ENCODE peak calls at places on chromosomes 3 and 15, in nine cellular contexts. J is stomach, Q is tibial nerve, A is A673, R is DND-41, Y is esophagus muscularis mucosa, O is IMR-90, G is hepatocyte, W is OCI-LY7. X is an unnamed sample. For H3K36me3, the result is how much of the 10 kb centered on the place peaks cover.

GRCh38 chr3:51646091-51646490 is 25.0 kb upstream of the TEX264 start:
- DNase-seq in Q (no peak), Y (no peak), O (peak), G (no peak), A (no peak), R (no peak), J (no peak), W (no peak), X (no peak)

GRCh38 chr15:92197761-92198160 is 195.9 kb upstream of the ST8SIA2 start:
- DNase-seq in J (no peak), W (no peak), R (no peak), O (no peak), Y (peak), G (no peak), Q (no peak), A (peak), X (no peak)

GRCh38 chr15:34155859-34156258 is 54.0 kb downstream of the PGBD4 start:
- DNase-seq in Q (no peak), O (no peak), R (no peak), G (no peak), A (no peak), W (no peak), Y (no peak), J (no peak), X (no peak)

GRCh38 chr3:157543491-157544035 is 40.3 kb upstream of the VEPH1 start:
- DNase-seq in J (no peak), W (no peak), Y (no peak), R (no peak), O (no peak), G (no peak), A (no peak), Q (no peak), X (no peak)

GRCh38 chr3:57972421-57973111 is 35.7 kb upstream of the FLNB start:
- DNase-seq in Q (no peak), W (peak), A (no peak), J (peak), G (no peak), Y (no peak), R (peak), O (no peak), X (no peak)

GRCh38 chr3:72938471-72939265 is 50.8 kb downstream of the GXYLT2 start:
- DNase-seq in G (peak), R (peak), W (peak), O (peak), Q (peak), Y (peak), J (peak), A (peak), X (peak)

GRCh38 chr3:44890258-44890657 is 15.8 kb downstream of the TGM4 start:
- DNase-seq in W (no peak), Q (no peak), G (no peak), Y (no peak), J (no peak), R (no peak), O (peak), A (no peak), X (no peak)

GRCh38 chr3:123788706-123789105 is 95.4 kb downstream of the MYLK start:
- DNase-seq in O (peak), G (no peak), W (no peak), J (no peak), R (no peak), Y (peak), Q (no peak), A (no peak), X (no peak)

GRCh38 chr3:27311400-27311799 is 57.8 kb downstream of the NEK10 start:
- DNase-seq in A (peak), Q (no peak), W (no peak), R (no peak), G (peak), Y (no peak), O (peak), J (no peak), X (no peak)

GRCh38 chr15:86494475-86494874 is 414.8 kb downstream of the AGBL1 start:
- DNase-seq in A (no peak), Q (no peak), R (no peak), O (no peak), G (no peak), J (no peak), W (no peak), Y (no peak), X (no peak)

GRCh38 chr3:113247664-113248458 is 36.5 kb downstream of the BOC start:
- DNase-seq in J (no peak), G (no peak), O (no peak), R (no peak), Y (no peak), W (no peak), Q (no peak), A (no peak), X (no peak)

GRCh38 chr3:117171124-117171523 is 461.5 kb downstream of the TUSC7 start:
- DNase-seq in G (no peak), R (no peak), Q (no peak), O (no peak), J (no peak), A (no peak), Y (no peak), W (no peak), X (no peak)

GRCh38 chr15:51714911-51715310 is 22.5 kb downstream of the LYSMD2 start:
- DNase-seq in O (no peak), R (no peak), G (no peak), A (no peak), Q (no peak), Y (no peak), J (no peak), W (no peak), X (no peak)

GRCh38 chr3:189003410-189003809 is 168.4 kb upstream of the TPRG1 start:
- DNase-seq in A (no peak), Q (no peak), R (no peak), W (no peak), G (no peak), O (no peak), Y (no peak), J (no peak), X (no peak)

GRCh38 chr3:31555204-31555603 is 22.5 kb downstream of the STT3B start:
- DNase-seq in Q (no peak), A (no peak), R (no peak), G (no peak), Y (no peak), J (no peak), O (no peak), W (no peak), X (no peak)

GRCh38 chr3:127083778-127084355 is 101.0 kb downstream of the PLXNA1 start:
- DNase-seq in G (no peak), J (no peak), W (no peak), A (no peak), Q (no peak), R (no peak), Y (no peak), O (no peak), X (no peak)

GRCh38 chr3:133831966-133832801 is 26.6 kb downstream of the SRPRB start:
- DNase-seq in Q (no peak), G (no peak), J (no peak), O (no peak), W (peak), R (no peak), Y (peak), A (no peak), X (no peak)

GRCh38 chr3:58659051-58659675 is 7.4 kb downstream of the FAM3D start:
- DNase-seq in Q (no peak), J (peak), G (peak), O (peak), R (no peak), A (peak), Y (no peak), W (no peak), X (no peak)

GRCh38 chr15:79192462-79193036 is 90.0 kb upstream of the ANKRD34C start:
- DNase-seq in Q (no peak), Y (no peak), O (peak), G (no peak), R (no peak), A (no peak), W (no peak), J (no peak), X (no peak)

GRCh38 chr3:48898383-48899234 is at the start of gene SLC25A20:
- DNase-seq in W (peak), G (peak), Q (peak), Y (peak), A (peak), J (peak), R (peak), O (peak), X (peak)

GRCh38 chr3:196792771-196793170 is 53.1 kb downstream of the PAK2 start:
- DNase-seq in A (no peak), J (no peak), R (no peak), W (no peak), Y (no peak), G (peak), O (peak), Q (no peak), X (no peak)

GRCh38 chr3:35733276-35733675 is 94.0 kb downstream of the ARPP21 start:
- DNase-seq in A (no peak), O (no peak), Q (no peak), R (no peak), W (no peak), G (no peak), J (no peak), Y (no peak), X (no peak)

GRCh38 chr15:87618203-87618725 is 638.3 kb downstream of the NTRK3 start:
- DNase-seq in O (no peak), A (no peak), Y (no peak), J (no peak), R (no peak), Q (no peak), G (no peak), W (no peak), X (no peak)

GRCh38 chr3:194574639-194575483 is 58.4 kb downstream of the TMEM44 start:
- DNase-seq in W (no peak), Q (no peak), A (no peak), G (no peak), R (no peak), Y (no peak), O (peak), J (no peak), X (no peak)

GRCh38 chr15:85329561-85330421 is 50.6 kb upstream of the AKAP13 start:
- DNase-seq in J (no peak), R (peak), W (peak), G (peak), Y (peak), O (peak), Q (no peak), A (no peak), X (peak)

GRCh38 chr15:31278056-31278445 is 48.6 kb upstream of the KLF13 start:
- DNase-seq in J (peak), Y (no peak), W (no peak), A (no peak), R (peak), G (no peak), O (no peak), Q (no peak), X (no peak)

GRCh38 chr15:32851619-32852416 is 134.0 kb downstream of the GREM1 start:
- DNase-seq in A (no peak), O (peak), W (no peak), Q (no peak), R (no peak), G (no peak), J (no peak), Y (no peak), X (no peak)

GRCh38 chr3:97815149-97815917 is 6.5 kb upstream of the CRYBG3 start:
- DNase-seq in O (peak), A (no peak), R (peak), J (no peak), W (no peak), Y (no peak), G (no peak), Q (no peak), X (no peak)

GRCh38 chr15:31352283-31352880 is 25.7 kb downstream of the KLF13 start:
- DNase-seq in R (no peak), O (peak), A (no peak), G (no peak), J (peak), Y (no peak), Q (no peak), W (no peak), X (no peak)

GRCh38 chr3:103136621-103137020 is 701.8 kb downstream of the ZPLD1 start:
- DNase-seq in G (no peak), Q (no peak), O (no peak), Y (no peak), J (no peak), W (no peak), R (no peak), A (peak), X (no peak)

GRCh38 chr3:186772281-186772885 is 11.0 kb upstream of the EIF4A2 start:
- DNase-seq in R (no peak), J (no peak), Q (no peak), A (no peak), G (no peak), W (no peak), Y (no peak), O (no peak), X (peak)

GRCh38 chr15:51750942-51751686 is at the start of gene TMOD2:
- DNase-seq in O (peak), W (no peak), A (peak), G (peak), Y (peak), J (peak), Q (no peak), R (peak), X (peak)

GRCh38 chr15:44194397-44195150 is 497 bp downstream of the FRMD5 start:
- DNase-seq in Y (no peak), O (peak), A (peak), G (peak), R (no peak), J (peak), Q (no peak), W (no peak), X (peak)

GRCh38 chr15:58019503-58020376 is 45.8 kb downstream of the ALDH1A2 start:
- DNase-seq in A (no peak), G (no peak), Y (no peak), W (no peak), Q (no peak), R (no peak), O (peak), J (no peak), X (no peak)

GRCh38 chr3:111619833-111620232 is 24.7 kb upstream of the ZBED2 start:
- DNase-seq in Q (no peak), R (no peak), O (peak), G (no peak), A (no peak), W (no peak), Y (no peak), J (no peak), X (no peak)

GRCh38 chr15:19956124-19956796 is 585.3 kb downstream of the GOLGA6L6 start:
- DNase-seq in R (no peak), Y (no peak), J (no peak), A (no peak), W (no peak), O (no peak), Q (no peak), G (no peak), X (no peak)

GRCh38 chr3:134929976-134930375 is 134.9 kb downstream of the EPHB1 start:
- DNase-seq in Q (no peak), G (no peak), W (no peak), J (no peak), R (no peak), O (no peak), Y (no peak), A (no peak), X (no peak)

GRCh38 chr3:123792473-123793201 is 91.5 kb downstream of the MYLK start:
- DNase-seq in J (no peak), O (peak), G (no peak), Q (no peak), W (no peak), Y (peak), A (no peak), R (no peak), X (no peak)

GRCh38 chr3:174812172-174812862 is 46.8 kb upstream of the NAALADL2 start:
- DNase-seq in R (no peak), W (no peak), G (no peak), A (no peak), Y (no peak), O (peak), J (no peak), Q (no peak), X (no peak)

GRCh38 chr15:88832791-88833190 is 29.6 kb downstream of the ACAN start:
- DNase-seq in R (no peak), G (no peak), Q (no peak), O (no peak), W (no peak), Y (no peak), J (no peak), A (no peak), X (no peak)

DNA sequence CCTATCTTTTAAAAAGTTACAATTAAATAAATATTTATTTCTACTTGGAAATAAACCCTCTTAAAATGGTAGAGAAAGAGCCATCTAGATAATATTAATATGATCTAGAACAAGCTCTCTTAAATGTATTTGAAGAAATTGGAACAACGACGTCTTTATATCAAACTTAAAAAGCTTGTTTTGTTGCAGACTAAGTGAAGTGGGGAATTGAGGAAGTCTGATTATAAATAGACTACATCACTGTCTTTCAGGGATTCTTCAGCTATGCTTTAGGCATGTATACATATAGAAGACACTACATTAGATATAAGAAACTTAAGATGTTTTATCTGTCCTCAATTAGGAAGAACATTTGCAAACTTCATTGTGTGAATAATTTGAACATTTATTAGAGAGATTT is 1.8 kb downstream of the BCHE start:
- DNase-seq in A (no peak), R (no peak), Y (no peak), Q (no peak), J (no peak), G (no peak), O (no peak), W (no peak), X (no peak)
- H3K4me3 ChIP-seq in A (peak), R (no peak), Y (peak), Q (no peak), J (no peak), G (no peak), O (no peak), W (no peak), X (no peak)

DNA sequence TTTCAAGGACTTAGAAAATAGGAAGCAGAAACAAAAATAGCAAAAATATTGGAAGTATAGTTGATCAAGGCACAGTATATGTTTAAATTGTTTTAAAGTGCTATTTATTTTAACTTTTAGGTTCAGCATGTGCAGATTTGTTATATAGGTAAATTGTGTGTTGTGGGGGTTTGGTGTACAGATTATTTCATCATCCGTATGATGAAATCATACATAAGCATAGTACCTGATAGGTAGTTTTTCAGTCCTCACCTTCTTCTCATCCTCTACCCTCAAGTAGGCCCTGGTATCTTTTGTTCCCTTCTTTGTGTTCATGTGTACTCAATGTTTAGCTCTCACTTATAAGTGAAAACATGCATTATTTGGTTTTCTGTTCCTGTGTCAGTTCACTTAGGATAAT is 50.9 kb downstream of the KLHL6 start:
- DNase-seq in R (no peak), A (no peak), Q (no peak), W (no peak), J (no peak), O (no peak), Y (no peak), G (no peak), X (no peak)
- H3K36me3 ChIP-seq in R (half or more), A (under half), Q (under half), W (half or more), J (under half), O (under half), Y (under half), G (under half), X (under half)

GRCh38 chr3:9786825-9787654 is 5.2 kb downstream of the TADA3 start:
- DNase-seq in O (no peak), Y (no peak), G (no peak), R (no peak), Q (no peak), W (no peak), A (no peak), J (no peak), X (no peak)
- H3K27ac ChIP-seq in O (no peak), Y (no peak), G (no peak), R (no peak), Q (no peak), W (peak), A (no peak), J (no peak), X (peak)

DNA sequence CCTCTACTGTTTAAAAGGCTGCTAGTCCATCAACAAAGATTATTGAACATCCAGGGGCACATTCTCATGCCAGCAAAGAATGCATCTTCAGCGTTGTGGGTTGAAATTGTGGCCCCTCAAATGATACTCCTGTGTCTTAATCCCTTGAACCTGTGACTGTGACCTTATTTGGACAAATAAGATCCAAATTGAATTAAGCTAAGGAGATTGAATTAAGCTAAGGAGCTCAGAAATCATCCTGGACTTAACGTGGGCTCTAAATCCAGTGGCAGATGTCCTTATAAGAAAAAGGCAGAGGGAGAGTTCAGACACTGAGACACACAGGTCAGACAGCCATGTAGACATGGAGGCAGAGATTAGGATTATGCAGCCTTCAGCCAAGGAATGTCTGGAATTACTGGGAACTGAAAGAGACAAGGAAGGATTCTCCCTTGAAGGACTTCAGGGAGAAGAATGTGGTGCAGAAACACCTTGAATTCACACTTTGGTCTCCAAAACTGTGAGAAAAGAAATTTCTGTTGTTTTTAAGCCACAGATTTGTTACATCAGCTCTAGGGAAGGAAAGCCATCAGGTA is 57.3 kb upstream of the SLC24A5 start:
- DNase-seq in O (no peak), A (no peak), Y (no peak), Q (no peak), R (no peak), W (no peak), G (no peak), J (no peak), X (no peak)
- H3K4me3 ChIP-seq in O (no peak), A (no peak), Y (no peak), Q (no peak), R (no peak), W (no peak), G (no peak), J (no peak), X (no peak)

X was measured in naive thymus-derived CD4-positive, alpha-beta T cell.